ENCODE peak calls at places on chromosomes 16 and 17, in nine cellular contexts. Y, V, M, C, J, P, B, D and W are unnamed samples. For H3K4me1, the result is how much of the 10 kb centered on the place peaks cover.

GRCh38 chr16:30533748-30534367 is 800 bp downstream of the ZNF747 start:
- DNase-seq in C (no peak), P (no peak), J (peak), D (no peak), M (peak), V (peak), Y (no peak), B (no peak), W (no peak)

GRCh38 chr17:10758062-10758461 is 28.2 kb upstream of the TMEM220 start:
- DNase-seq in M (no peak), C (no peak), B (no peak), P (no peak), D (no peak), V (no peak), J (no peak), Y (no peak), W (no peak)

GRCh38 chr17:47888293-47888692 is 7.7 kb upstream of the SP2 start:
- DNase-seq in J (no peak), M (no peak), C (no peak), Y (no peak), V (no peak), D (no peak), P (no peak), B (no peak), W (no peak)

GRCh38 chr17:18356624-18357023 is 6.7 kb downstream of the SHMT1 start:
- DNase-seq in J (no peak), V (no peak), D (no peak), Y (peak), B (peak), C (no peak), P (no peak), M (peak), W (no peak)

GRCh38 chr16:20867585-20867984 is 32.6 kb downstream of the DCUN1D3 start:
- DNase-seq in Y (peak), J (no peak), V (no peak), B (no peak), P (no peak), C (no peak), D (no peak), M (no peak), W (no peak)

GRCh38 chr16:70553645-70554044 is 30.0 kb downstream of the SF3B3 start:
- DNase-seq in D (no peak), V (no peak), B (no peak), P (no peak), Y (peak), M (no peak), J (no peak), C (no peak), W (no peak)

GRCh38 chr16:79658301-79659001 is 57.9 kb upstream of the MAF start:
- DNase-seq in B (no peak), D (no peak), C (peak), M (no peak), V (no peak), P (no peak), J (no peak), Y (peak), W (no peak)

GRCh38 chr16:81142864-81143263 is 46.7 kb upstream of the GCSH start:
- DNase-seq in M (no peak), Y (no peak), D (no peak), V (no peak), B (no peak), P (no peak), C (no peak), J (no peak), W (no peak)

GRCh38 chr17:39916918-39917317 is 1.5 kb downstream of the GSDMB start:
- DNase-seq in V (no peak), C (no peak), Y (peak), P (no peak), J (no peak), M (no peak), B (no peak), D (no peak), W (no peak)

GRCh38 chr16:23683487-23683886 is 4.8 kb downstream of the PLK1 start:
- DNase-seq in P (no peak), M (no peak), C (no peak), B (no peak), D (no peak), J (no peak), Y (no peak), V (no peak), W (no peak)

GRCh38 chr17:76265624-76266243 is 586 bp downstream of the UBALD2 start:
- DNase-seq in D (peak), P (peak), M (peak), Y (peak), C (peak), J (peak), V (peak), B (no peak), W (peak)

GRCh38 chr16:84559311-84559932 is 55.0 kb upstream of the MEAK7 start:
- DNase-seq in B (no peak), D (no peak), P (no peak), M (peak), J (no peak), V (no peak), C (no peak), Y (no peak), W (no peak)

GRCh38 chr17:7797976-7798375 is 36.0 kb upstream of the KDM6B start:
- DNase-seq in M (no peak), P (no peak), J (no peak), V (peak), D (no peak), Y (no peak), C (no peak), B (no peak), W (no peak)

GRCh38 chr17:53896047-53896446 is 73.3 kb downstream of the KIF2B start:
- DNase-seq in J (no peak), Y (peak), B (no peak), M (no peak), P (no peak), V (no peak), D (no peak), C (no peak), W (no peak)

GRCh38 chr16:84464116-84464515 is 40.3 kb downstream of the MEAK7 start:
- DNase-seq in B (no peak), P (no peak), M (no peak), J (no peak), Y (no peak), D (no peak), C (peak), V (no peak), W (no peak)

GRCh38 chr16:84874004-84874435 is 54.2 kb downstream of the CRISPLD2 start:
- DNase-seq in C (no peak), M (no peak), P (no peak), J (no peak), B (no peak), Y (peak), V (no peak), D (no peak), W (no peak)

GRCh38 chr17:80069886-80070177 is 31.5 kb upstream of the GAA start:
- DNase-seq in M (no peak), B (peak), V (peak), J (no peak), C (peak), P (no peak), D (peak), Y (peak), W (no peak)

GRCh38 chr17:16866436-16866835 is 105.5 kb downstream of the TNFRSF13B start:
- DNase-seq in M (no peak), Y (no peak), D (no peak), P (no peak), J (no peak), C (no peak), B (no peak), V (no peak), W (no peak)

GRCh38 chr16:27922433-27922832 is 141.1 kb downstream of the GSG1L start:
- DNase-seq in V (no peak), D (no peak), M (no peak), Y (peak), B (no peak), P (no peak), J (no peak), C (no peak), W (no peak)

GRCh38 chr16:5058476-5058875 is 7.3 kb downstream of the C16orf89 start:
- DNase-seq in V (no peak), D (no peak), M (no peak), B (no peak), J (no peak), Y (peak), P (no peak), C (no peak), W (no peak)

GRCh38 chr17:38628441-38628840 is 22.7 kb upstream of the SRCIN1 start:
- DNase-seq in M (no peak), P (no peak), B (no peak), V (no peak), D (no peak), J (no peak), Y (peak), C (peak), W (no peak)

GRCh38 chr17:73156887-73157870 is 7.6 kb upstream of the SSTR2 start:
- DNase-seq in P (no peak), J (no peak), M (no peak), V (no peak), D (no peak), Y (no peak), B (no peak), C (no peak), W (no peak)

GRCh38 chr16:19085679-19086200 is 18.3 kb downstream of the COQ7 start:
- DNase-seq in M (peak), C (peak), Y (peak), B (no peak), J (no peak), P (no peak), V (no peak), D (no peak), W (no peak)

GRCh38 chr16:69494993-69495392 is 70.6 kb downstream of the CYB5B start:
- DNase-seq in D (no peak), P (peak), Y (no peak), B (no peak), C (no peak), V (no peak), J (peak), M (peak), W (peak)

GRCh38 chr16:67841198-67841815 is 813 bp upstream of the THAP11 start:
- DNase-seq in D (no peak), J (no peak), B (no peak), M (no peak), P (no peak), Y (no peak), V (no peak), C (no peak), W (no peak)

GRCh38 chr16:90046971-90047713 is 27.9 kb upstream of the DBNDD1 start:
- DNase-seq in Y (peak), B (peak), V (peak), D (peak), J (no peak), P (no peak), M (no peak), C (peak), W (no peak)

GRCh38 chr17:74960739-74961342 is 11.7 kb downstream of the HID1 start:
- DNase-seq in Y (peak), P (peak), B (no peak), J (peak), D (peak), C (no peak), M (peak), V (no peak), W (no peak)

GRCh38 chr17:81648013-81648706 is 8.2 kb downstream of the PDE6G start:
- DNase-seq in P (no peak), D (peak), M (no peak), V (no peak), Y (no peak), B (no peak), J (no peak), C (no peak), W (no peak)

GRCh38 chr16:89114159-89114981 is 20.7 kb downstream of the ACSF3 start:
- DNase-seq in B (no peak), C (no peak), Y (peak), J (no peak), P (no peak), V (peak), M (no peak), D (peak), W (no peak)

GRCh38 chr17:16456770-16457316 is 35.1 kb downstream of the LRRC75A start:
- DNase-seq in P (no peak), V (no peak), B (no peak), M (no peak), D (no peak), Y (peak), J (no peak), C (no peak), W (no peak)

GRCh38 chr17:83004791-83005380 is 74.5 kb upstream of the METRNL start:
- DNase-seq in D (no peak), V (no peak), B (no peak), C (no peak), Y (no peak), P (no peak), J (no peak), M (no peak), W (no peak)

GRCh38 chr16:73037331-73037745 is 10.6 kb downstream of the ZFHX3 start:
- DNase-seq in P (no peak), J (no peak), Y (no peak), B (peak), C (no peak), M (no peak), D (no peak), V (no peak), W (no peak)
- H3K4me1 ChIP-seq in P (under half), J (under half), Y (half or more), B (under half), C (under half), M (under half), D (under half), V (under half), W (under half)

GRCh38 chr17:49218941-49219913 is 8.7 kb downstream of the ABI3 start:
- DNase-seq in J (peak), D (peak), B (no peak), V (peak), C (no peak), M (no peak), Y (no peak), P (peak), W (no peak)

GRCh38 chr17:49223168-49223516 is 7.4 kb downstream of the PHOSPHO1 start:
- DNase-seq in M (no peak), P (no peak), C (no peak), B (no peak), Y (no peak), J (no peak), D (no peak), V (no peak), W (no peak)

GRCh38 chr17:49217651-49218413 is 7.3 kb downstream of the ABI3 start:
- DNase-seq in B (no peak), D (peak), J (peak), C (peak), Y (no peak), V (peak), P (peak), M (peak), W (peak)

GRCh38 chr17:49216953-49217650 is 6.6 kb downstream of the ABI3 start:
- DNase-seq in C (no peak), V (peak), B (peak), Y (no peak), J (no peak), P (no peak), M (peak), D (peak), W (no peak)

DNA sequence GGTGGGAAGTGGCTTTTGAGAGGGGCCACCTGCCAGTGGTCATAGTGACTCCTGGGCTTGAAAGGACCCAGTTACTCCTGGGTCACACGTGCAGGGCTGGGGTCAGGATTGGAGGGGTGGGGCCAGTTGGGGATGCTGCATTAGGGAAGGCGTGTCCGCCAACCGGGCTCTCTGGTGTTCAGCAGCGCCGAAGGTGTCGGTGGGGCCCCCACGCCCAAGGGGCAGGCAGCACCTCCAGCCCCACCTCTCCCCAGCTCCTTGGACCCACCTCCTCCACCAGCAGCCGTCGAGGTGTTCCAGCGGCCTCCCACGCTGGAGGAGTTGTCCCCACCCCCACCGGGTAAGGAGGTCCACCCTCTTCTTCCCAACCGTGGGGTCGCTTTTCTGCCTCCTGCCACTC is 9.5 kb downstream of the ABI3 start:
- DNase-seq in Y (no peak), J (no peak), M (no peak), D (no peak), V (peak), P (no peak), C (no peak), B (no peak), W (no peak)
- H3K4me1 ChIP-seq in Y (under half), J (half or more), M (under half), D (under half), V (under half), P (half or more), C (under half), B (under half), W (half or more)

GRCh38 chr17:78739331-78739853 is 42.7 kb downstream of the CYTH1 start:
- DNase-seq in J (no peak), B (no peak), P (no peak), M (no peak), C (no peak), V (no peak), Y (no peak), D (no peak), W (no peak)
- H3K4me1 ChIP-seq in J (half or more), B (under half), P (half or more), M (under half), C (under half), V (under half), Y (under half), D (under half), W (half or more)

GRCh38 chr16:11354733-11355574 is 9.7 kb downstream of the RMI2 start:
- DNase-seq in B (no peak), C (no peak), J (peak), D (no peak), M (no peak), V (no peak), P (peak), Y (peak), W (peak)

GRCh38 chr16:11355862-11356261 is 10.6 kb downstream of the RMI2 start:
- DNase-seq in Y (no peak), J (peak), M (no peak), B (no peak), D (no peak), V (no peak), P (no peak), C (no peak), W (no peak)

GRCh38 chr16:11350531-11351335 is 5.5 kb downstream of the RMI2 start:
- DNase-seq in D (no peak), J (no peak), C (no peak), V (no peak), P (no peak), M (no peak), Y (peak), B (no peak), W (no peak)

GRCh38 chr16:11354407-11354732 is 9.1 kb downstream of the RMI2 start:
- DNase-seq in C (no peak), V (no peak), J (no peak), M (no peak), B (no peak), P (no peak), Y (no peak), D (no peak), W (no peak)

DNA sequence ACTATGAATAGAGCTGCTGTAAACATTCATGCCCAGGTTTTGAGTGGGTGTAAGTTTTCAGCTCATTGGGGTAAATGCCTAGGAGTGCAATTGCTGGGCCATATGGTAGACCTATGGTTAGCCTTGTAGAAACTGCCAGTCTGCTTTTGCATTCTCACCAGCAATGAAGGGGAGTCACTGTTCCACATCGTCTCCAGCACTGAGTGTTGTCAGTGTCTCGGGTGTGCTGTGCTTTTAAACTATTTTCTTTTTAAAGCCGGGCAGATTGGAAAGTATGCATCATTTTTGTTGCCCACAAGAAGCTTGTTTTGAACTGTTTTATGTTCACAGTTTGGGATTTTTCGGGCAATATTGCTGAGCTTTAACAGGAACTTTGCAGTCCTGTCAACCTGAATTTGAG is 7.9 kb downstream of the RMI2 start:
- DNase-seq in J (no peak), Y (no peak), P (no peak), M (no peak), D (no peak), V (no peak), C (no peak), B (no peak), W (no peak)
- H3K4me1 ChIP-seq in J (under half), Y (under half), P (under half), M (under half), D (under half), V (under half), C (under half), B (under half), W (under half)

DNA sequence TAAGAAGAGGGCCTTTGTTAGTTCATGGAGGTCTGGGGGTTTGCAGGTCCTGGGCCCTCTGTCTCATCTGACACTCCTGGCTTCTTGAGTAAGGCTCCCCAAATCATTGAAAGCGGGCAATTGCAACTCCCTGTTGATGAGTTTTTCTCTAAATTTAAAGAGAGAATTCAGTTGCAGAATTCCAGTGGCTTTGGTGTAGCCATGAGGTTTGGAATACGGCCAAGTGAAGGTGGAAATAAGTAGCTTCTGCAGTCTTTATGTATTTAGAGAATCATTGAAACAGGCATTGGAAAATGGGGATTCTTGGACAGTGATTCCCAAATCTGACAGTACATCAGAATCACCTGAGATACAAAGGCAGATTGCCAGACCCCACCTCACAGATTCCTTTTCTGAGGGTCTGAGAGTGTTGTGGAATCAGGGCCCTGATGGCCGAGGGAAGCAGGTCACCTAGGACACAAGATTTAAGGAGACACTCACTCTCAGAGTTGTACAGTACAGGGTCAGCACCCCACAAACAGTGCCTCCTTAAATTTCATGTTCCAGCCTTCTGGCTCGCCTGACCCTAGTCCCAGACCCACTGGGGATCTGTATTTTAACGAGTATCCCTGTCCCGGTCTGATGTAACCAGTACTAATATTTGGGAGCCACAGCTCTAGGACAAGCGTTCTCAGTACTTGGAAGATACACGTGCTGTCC is 37.7 kb downstream of the YPEL2 start:
- DNase-seq in B (no peak), Y (peak), M (no peak), D (no peak), J (no peak), V (no peak), P (no peak), C (no peak), W (no peak)
- H3K4me1 ChIP-seq in B (half or more), Y (half or more), M (half or more), D (half or more), J (half or more), V (half or more), P (half or more), C (half or more), W (half or more)